ENCODE peak calls at places on chromosomes 12 and 14, in seven cellular contexts. Z is activated gamma-delta T cell treated with Interleukin-2 at 50 U/mL for 16 hours; E is colonic mucosa; I is CD14-positive monocyte; X is stimulated activated CD8-positive, alpha-beta memory T cell treated with anti-CD3 and anti-CD28 coated beads, Interleukin-4, amount 100 ng/mL, for 1 hour; O is Calu3; F is lower leg skin. K is an unnamed sample.

GRCh38 chr12:88558341-88558867 is 21.9 kb downstream of the KITLG start:
- DNase-seq in Z (no peak), E (no peak), I (no peak), X (no peak), O (no peak), F (no peak), K (no peak)

GRCh38 chr14:30322819-30323218 is 236.1 kb upstream of the G2E3 start:
- DNase-seq in Z (no peak), E (no peak), I (no peak), X (no peak), O (no peak), F (no peak), K (no peak)

GRCh38 chr14:104322531-104323466 is 184.4 kb downstream of the KIF26A start:
- DNase-seq in Z (no peak), E (peak; percentile 17), I (no peak), X (no peak), O (no peak), F (no peak), K (no peak)

GRCh38 chr12:40327506-40327905 is 102.7 kb downstream of the LRRK2 start:
- DNase-seq in Z (no peak), E (no peak), I (no peak), X (no peak), O (no peak), F (no peak), K (no peak)

GRCh38 chr14:32618991-32619390 is 289.9 kb downstream of the AKAP6 start:
- DNase-seq in Z (no peak), E (no peak), I (no peak), X (no peak), O (no peak), F (no peak), K (no peak)

GRCh38 chr12:127280393-127281275 is 986.3 kb upstream of the TMEM132C start:
- DNase-seq in Z (peak; percentile 43), E (peak; percentile 74), I (no peak), X (peak; percentile 9), O (no peak), F (no peak), K (no peak)

GRCh38 chr14:54805080-54805479 is 97.5 kb downstream of the GCH1 start:
- DNase-seq in Z (no peak), E (no peak), I (no peak), X (no peak), O (no peak), F (no peak), K (no peak)

GRCh38 chr12:42590324-42590934 is 883 bp upstream of the PRICKLE1 start:
- DNase-seq in Z (no peak), E (peak; percentile 25), I (no peak), X (no peak), O (peak; percentile 17), F (peak; percentile 18), K (peak; percentile 29)

GRCh38 chr12:99387661-99388060 is 259.9 kb upstream of the GARIN6 start:
- DNase-seq in Z (no peak), E (no peak), I (no peak), X (no peak), O (no peak), F (no peak), K (no peak)

GRCh38 chr12:91023326-91024004 is 18.7 kb upstream of the EPYC start:
- DNase-seq in Z (no peak), E (no peak), I (no peak), X (no peak), O (no peak), F (no peak), K (no peak)

GRCh38 chr12:4486049-4486699 is 40.6 kb upstream of the FGF6 start:
- DNase-seq in Z (no peak), E (no peak), I (no peak), X (no peak), O (no peak), F (no peak), K (no peak)

GRCh38 chr12:111780615-111781014 is 13.9 kb downstream of the ALDH2 start:
- DNase-seq in Z (no peak), E (peak; percentile 65), I (no peak), X (no peak), O (peak; percentile 60), F (no peak), K (no peak)

GRCh38 chr14:89650077-89650978 is 233.3 kb upstream of the FOXN3 start:
- DNase-seq in Z (no peak), E (no peak), I (no peak), X (no peak), O (no peak), F (no peak), K (no peak)

GRCh38 chr12:6229823-6230222 is 29.6 kb downstream of the CD9 start:
- DNase-seq in Z (no peak), E (peak; percentile 71), I (peak; percentile 88), X (no peak), O (no peak), F (peak; percentile 86), K (no peak)

GRCh38 chr12:131323879-131324278 is 370.2 kb downstream of the ADGRD1 start:
- DNase-seq in Z (no peak), E (no peak), I (no peak), X (no peak), O (no peak), F (no peak), K (no peak)